ENCODE peak calls at places on chromosomes 12 and 14, in eight cellular contexts. O is GM12878, L is sigmoid colon, A is breast epithelium, D is stomach, X is HepG2, F is K562, Y is HCT116. R is an unnamed sample.
A peak's percentile ranks its signal among the peaks of the same experiment; 100 is the strongest.

GRCh38 chr12:77124767-77125166 is 59.4 kb upstream of the E2F7 start:
- DNase-seq in O (no peak), L (no peak), Y (no peak), F (no peak), A (no peak), D (no peak), X (no peak), R (no peak)

GRCh38 chr12:49367381-49368239 is at the start of gene SPATS2:
- DNase-seq in Y (no peak), F (no peak), A (peak; percentile 90), O (no peak), D (no peak), X (no peak), L (peak; percentile 97), R (peak; percentile 96)

GRCh38 chr12:71045781-71046180 is 112.0 kb downstream of the TSPAN8 start:
- DNase-seq in L (no peak), X (no peak), A (no peak), Y (no peak), F (no peak), O (no peak), D (no peak), R (no peak)

GRCh38 chr14:100872641-100873071 is 30.9 kb downstream of the RTL1 start:
- DNase-seq in O (no peak), Y (no peak), D (no peak), F (no peak), X (no peak), A (no peak), L (peak; percentile 47), R (peak; percentile 53)

GRCh38 chr14:94617366-94617941 is 5.3 kb downstream of the SERPINA3 start:
- DNase-seq in A (no peak), F (no peak), L (peak; percentile 5), X (no peak), Y (no peak), D (no peak), O (no peak), R (no peak)

GRCh38 chr14:95531473-95531872 is 3.4 kb upstream of the GLRX5 start:
- DNase-seq in Y (no peak), A (no peak), F (no peak), D (no peak), O (no peak), L (no peak), X (no peak), R (no peak)

GRCh38 chr14:57549765-57550420 is 56.2 kb upstream of the CCDC198 start:
- DNase-seq in L (no peak), A (no peak), O (no peak), D (no peak), Y (no peak), F (no peak), X (no peak), R (no peak)

GRCh38 chr12:203462-204260 is 10.3 kb downstream of the SLC6A12 start:
- DNase-seq in L (no peak), A (no peak), D (no peak), F (peak; percentile 63), X (no peak), O (no peak), Y (no peak), R (no peak)

GRCh38 chr14:62101189-62101588 is 339.0 kb downstream of the SNAPC1 start:
- DNase-seq in L (no peak), O (no peak), A (no peak), X (no peak), F (no peak), Y (no peak), D (no peak), R (no peak)

GRCh38 chr12:89829434-89829975 is 120.9 kb upstream of the ATP2B1 start:
- DNase-seq in X (no peak), Y (no peak), L (no peak), O (no peak), D (no peak), F (no peak), A (no peak), R (no peak)

GRCh38 chr14:67934087-67934486 is 114.5 kb downstream of the RAD51B start:
- DNase-seq in Y (peak; percentile 71), F (peak; percentile 23), O (peak; percentile 42), X (peak; percentile 62), L (no peak), A (no peak), D (no peak), R (no peak)

GRCh38 chr12:104615048-104615561 is 158.4 kb downstream of the CHST11 start:
- DNase-seq in F (no peak), A (no peak), O (no peak), D (no peak), Y (no peak), X (no peak), L (peak; percentile 91), R (no peak)

GRCh38 chr12:98635657-98636323 is 8.8 kb downstream of the IKBIP start:
- DNase-seq in D (no peak), O (peak; percentile 44), X (peak; percentile 20), F (no peak), Y (peak; percentile 39), A (no peak), L (no peak), R (no peak)

GRCh38 chr12:108721824-108722223 is 9.5 kb downstream of the CORO1C start:
- DNase-seq in O (no peak), A (no peak), Y (no peak), D (no peak), X (no peak), F (no peak), L (no peak), R (no peak)

GRCh38 chr12:108722992-108723766 is 8.1 kb downstream of the CORO1C start:
- DNase-seq in D (no peak), Y (no peak), A (no peak), L (peak; percentile 82), O (no peak), F (no peak), X (no peak), R (no peak)

GRCh38 chr12:108722463-108722862 is 8.9 kb downstream of the CORO1C start:
- DNase-seq in O (no peak), F (no peak), X (no peak), A (no peak), Y (no peak), L (no peak), D (no peak), R (no peak)

GRCh38 chr12:108724054-108724889 is 7.0 kb downstream of the CORO1C start:
- DNase-seq in F (no peak), D (no peak), O (no peak), Y (no peak), L (no peak), A (no peak), X (no peak), R (no peak)

GRCh38 chr12:108720757-108721514 is 10.4 kb downstream of the CORO1C start:
- DNase-seq in Y (no peak), O (no peak), A (no peak), X (no peak), L (no peak), F (no peak), D (no peak), R (no peak)
- H3K4me1 ChIP-seq in Y (peaks cover 11% of the 10 kb centered on the region), O (peaks cover 11% of the 10 kb centered on the region), A (peaks cover 14% of the 10 kb centered on the region), X (peaks cover 58% of the 10 kb centered on the region), L (peaks cover 77% of the 10 kb centered on the region), F (peaks cover 60% of the 10 kb centered on the region), D (peaks cover 85% of the 10 kb centered on the region), R (peaks cover 58% of the 10 kb centered on the region)

GRCh38 chr12:95316798-95317197 is 99.2 kb downstream of the VEZT start:
- DNase-seq in L (no peak), Y (no peak), F (no peak), O (no peak), A (no peak), X (peak; percentile 38), D (no peak), R (no peak)
- TF ChIP-seq POLR2A in L (no peak), Y (no peak), F (no peak), O (no peak), A (no peak), X (no peak), D (no peak), R (no peak)

GRCh38 chr12:93407283-93407962 is 29.7 kb downstream of the NUDT4 start:
- DNase-seq in A (no peak), O (no peak), F (no peak), Y (no peak), D (no peak), X (no peak), L (no peak), R (no peak)
- TF ChIP-seq POLR2AphosphoS5 in A (no peak), O (peak; percentile 21), F (no peak), Y (no peak), D (no peak), X (no peak), L (no peak), R (no peak)

DNA sequence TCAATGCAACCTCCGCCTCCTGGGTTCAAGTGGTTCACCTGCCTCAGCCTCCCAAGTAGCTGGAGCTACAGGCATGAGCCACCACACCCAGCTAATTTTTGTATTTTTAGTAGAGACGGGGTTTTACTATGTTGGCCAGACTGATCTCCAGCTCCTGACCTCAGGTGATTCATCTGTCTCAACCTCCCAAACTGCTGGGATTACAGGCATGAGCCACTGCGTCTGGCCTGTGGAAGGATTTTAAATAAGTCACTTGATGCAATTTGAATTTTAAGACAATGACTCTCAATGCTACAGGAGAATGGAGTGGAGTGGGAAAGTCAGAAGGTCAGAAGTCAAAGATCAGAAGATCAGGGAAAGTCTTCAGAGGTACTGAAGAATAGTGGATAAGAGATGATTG is 15.3 kb downstream of the TMEM52B start:
- DNase-seq in L (no peak), A (no peak), O (no peak), F (no peak), X (no peak), D (no peak), Y (no peak), R (no peak)
- H3K4me1 ChIP-seq in L (no peaks in the 10 kb centered on the region), A (peaks cover 11% of the 10 kb centered on the region), O (peaks cover 9% of the 10 kb centered on the region), F (no peaks in the 10 kb centered on the region), X (no peaks in the 10 kb centered on the region), D (no peaks in the 10 kb centered on the region), Y (peaks cover 4% of the 10 kb centered on the region), R (peaks cover 12% of the 10 kb centered on the region)

R was measured in suprapubic skin.